ENCODE peak calls at places on chromosomes 11 and 22, in four cellular contexts. One of them, this sample, is unnamed.

GRCh38 chr22:29916007-29916544 is 33.1 kb downstream of the MTMR3 start:
- DNase-seq in choroid plexus epithelial cell: no peak
- DNase-seq in cardiac muscle cell: no peak
- DNase-seq in CD4-positive, alpha-beta T cell: no peak
- DNase-seq in this sample: no peak

GRCh38 chr11:34468209-34468841 is 29.6 kb downstream of the CAT start:
- DNase-seq in choroid plexus epithelial cell: peak
- DNase-seq in cardiac muscle cell: no peak
- DNase-seq in CD4-positive, alpha-beta T cell: peak
- DNase-seq in this sample: no peak

GRCh38 chr11:45087761-45088160 is 58.7 kb upstream of the PRDM11 start:
- DNase-seq in choroid plexus epithelial cell: no peak
- DNase-seq in cardiac muscle cell: no peak
- DNase-seq in CD4-positive, alpha-beta T cell: no peak
- DNase-seq in this sample: no peak

GRCh38 chr11:11691296-11692141 is 69.7 kb upstream of the GALNT18 start:
- DNase-seq in choroid plexus epithelial cell: no peak
- DNase-seq in cardiac muscle cell: no peak
- DNase-seq in CD4-positive, alpha-beta T cell: no peak
- DNase-seq in this sample: no peak

GRCh38 chr22:37244922-37245722 is 1.1 kb upstream of the RAC2 start:
- DNase-seq in choroid plexus epithelial cell: no peak
- DNase-seq in cardiac muscle cell: no peak
- DNase-seq in CD4-positive, alpha-beta T cell: no peak
- DNase-seq in this sample: no peak

GRCh38 chr22:20446383-20446970 is 8.9 kb upstream of the SCARF2 start:
- DNase-seq in choroid plexus epithelial cell: no peak
- DNase-seq in cardiac muscle cell: no peak
- DNase-seq in CD4-positive, alpha-beta T cell: no peak
- DNase-seq in this sample: no peak

GRCh38 chr11:113274708-113275582 is 39.4 kb upstream of the TTC12 start:
- DNase-seq in choroid plexus epithelial cell: peak
- DNase-seq in cardiac muscle cell: peak
- DNase-seq in CD4-positive, alpha-beta T cell: no peak
- DNase-seq in this sample: no peak

GRCh38 chr11:96074551-96075309 is 150.8 kb upstream of the MTMR2 start:
- DNase-seq in choroid plexus epithelial cell: no peak
- DNase-seq in cardiac muscle cell: no peak
- DNase-seq in CD4-positive, alpha-beta T cell: no peak
- DNase-seq in this sample: no peak

GRCh38 chr11:70672991-70673670 is 274.8 kb downstream of the CTTN start:
- DNase-seq in choroid plexus epithelial cell: no peak
- DNase-seq in cardiac muscle cell: no peak
- DNase-seq in CD4-positive, alpha-beta T cell: no peak
- DNase-seq in this sample: no peak

GRCh38 chr22:26414347-26414746 is 14.7 kb upstream of the ASPHD2 start:
- DNase-seq in choroid plexus epithelial cell: no peak
- DNase-seq in cardiac muscle cell: no peak
- DNase-seq in CD4-positive, alpha-beta T cell: no peak
- DNase-seq in this sample: no peak

GRCh38 chr22:41949297-41949965 is 2.5 kb upstream of the CENPM start:
- DNase-seq in choroid plexus epithelial cell: no peak
- DNase-seq in cardiac muscle cell: no peak
- DNase-seq in CD4-positive, alpha-beta T cell: no peak
- DNase-seq in this sample: no peak

GRCh38 chr11:125108469-125108868 is 3.0 kb downstream of the TMEM218 start:
- DNase-seq in choroid plexus epithelial cell: no peak
- DNase-seq in cardiac muscle cell: no peak
- DNase-seq in CD4-positive, alpha-beta T cell: no peak
- DNase-seq in this sample: no peak

GRCh38 chr11:19832166-19832750 is 119.6 kb downstream of the NAV2 start:
- DNase-seq in choroid plexus epithelial cell: no peak
- DNase-seq in cardiac muscle cell: no peak
- DNase-seq in CD4-positive, alpha-beta T cell: no peak
- DNase-seq in this sample: no peak

GRCh38 chr22:20981787-20982562 is at the start of gene LZTR1:
- DNase-seq in choroid plexus epithelial cell: peak
- DNase-seq in cardiac muscle cell: peak
- DNase-seq in CD4-positive, alpha-beta T cell: peak
- DNase-seq in this sample: peak

GRCh38 chr22:25448435-25449051 is 115.9 kb upstream of the GRK3 start:
- DNase-seq in choroid plexus epithelial cell: peak
- DNase-seq in cardiac muscle cell: peak
- DNase-seq in CD4-positive, alpha-beta T cell: no peak
- DNase-seq in this sample: no peak

GRCh38 chr11:116168459-116168787 is 604.4 kb downstream of the BUD13 start:
- DNase-seq in choroid plexus epithelial cell: no peak
- DNase-seq in cardiac muscle cell: no peak
- DNase-seq in CD4-positive, alpha-beta T cell: no peak
- DNase-seq in this sample: no peak

GRCh38 chr22:22788460-22789037 is 99.1 kb upstream of the IGLL5 start:
- DNase-seq in choroid plexus epithelial cell: no peak
- DNase-seq in cardiac muscle cell: no peak
- DNase-seq in CD4-positive, alpha-beta T cell: no peak
- DNase-seq in this sample: no peak
- TF ChIP-seq CTCF in choroid plexus epithelial cell: no peak
- TF ChIP-seq CTCF in cardiac muscle cell: no peak
- TF ChIP-seq CTCF in CD4-positive, alpha-beta T cell: peak
- TF ChIP-seq CTCF in this sample: no peak

GRCh38 chr11:62911137-62912130 is 9.7 kb downstream of the CHRM1 start:
- DNase-seq in choroid plexus epithelial cell: no peak
- DNase-seq in cardiac muscle cell: no peak
- DNase-seq in CD4-positive, alpha-beta T cell: no peak
- DNase-seq in this sample: no peak

GRCh38 chr11:62908468-62909072 is 12.6 kb downstream of the CHRM1 start:
- DNase-seq in choroid plexus epithelial cell: no peak
- DNase-seq in cardiac muscle cell: no peak
- DNase-seq in CD4-positive, alpha-beta T cell: no peak
- DNase-seq in this sample: no peak

GRCh38 chr11:62910141-62910882 is 10.9 kb downstream of the CHRM1 start:
- DNase-seq in choroid plexus epithelial cell: no peak
- DNase-seq in cardiac muscle cell: no peak
- DNase-seq in CD4-positive, alpha-beta T cell: no peak
- DNase-seq in this sample: no peak

GRCh38 chr11:62912268-62912667 is 8.9 kb downstream of the CHRM1 start:
- DNase-seq in choroid plexus epithelial cell: no peak
- DNase-seq in cardiac muscle cell: no peak
- DNase-seq in CD4-positive, alpha-beta T cell: no peak
- DNase-seq in this sample: no peak

GRCh38 chr11:62909107-62909894 is 11.9 kb downstream of the CHRM1 start:
- DNase-seq in choroid plexus epithelial cell: peak
- DNase-seq in cardiac muscle cell: peak
- DNase-seq in CD4-positive, alpha-beta T cell: no peak
- DNase-seq in this sample: no peak
- TF ChIP-seq CTCF in choroid plexus epithelial cell: peak
- TF ChIP-seq CTCF in cardiac muscle cell: peak
- TF ChIP-seq CTCF in CD4-positive, alpha-beta T cell: no peak
- TF ChIP-seq CTCF in this sample: peak

GRCh38 chr22:49213731-49214352 is 613.8 kb downstream of the BRD1 start:
- DNase-seq in choroid plexus epithelial cell: no peak
- DNase-seq in cardiac muscle cell: no peak
- DNase-seq in CD4-positive, alpha-beta T cell: no peak
- DNase-seq in this sample: no peak
- TF ChIP-seq CTCF in choroid plexus epithelial cell: no peak
- TF ChIP-seq CTCF in cardiac muscle cell: no peak
- TF ChIP-seq CTCF in CD4-positive, alpha-beta T cell: no peak
- TF ChIP-seq CTCF in this sample: no peak

GRCh38 chr11:108853864-108854263 is 189.0 kb downstream of the DDX10 start:
- DNase-seq in choroid plexus epithelial cell: peak
- DNase-seq in cardiac muscle cell: peak
- DNase-seq in CD4-positive, alpha-beta T cell: no peak
- DNase-seq in this sample: no peak

GRCh38 chr11:108854366-108854765 is 189.5 kb downstream of the DDX10 start:
- DNase-seq in choroid plexus epithelial cell: peak
- DNase-seq in cardiac muscle cell: no peak
- DNase-seq in CD4-positive, alpha-beta T cell: no peak
- DNase-seq in this sample: no peak

GRCh38 chr11:108859510-108859909 is 194.6 kb downstream of the DDX10 start:
- DNase-seq in choroid plexus epithelial cell: no peak
- DNase-seq in cardiac muscle cell: no peak
- DNase-seq in CD4-positive, alpha-beta T cell: no peak
- DNase-seq in this sample: no peak

GRCh38 chr11:108858624-108859023 is 193.8 kb downstream of the DDX10 start:
- DNase-seq in choroid plexus epithelial cell: no peak
- DNase-seq in cardiac muscle cell: no peak
- DNase-seq in CD4-positive, alpha-beta T cell: no peak
- DNase-seq in this sample: no peak

DNA sequence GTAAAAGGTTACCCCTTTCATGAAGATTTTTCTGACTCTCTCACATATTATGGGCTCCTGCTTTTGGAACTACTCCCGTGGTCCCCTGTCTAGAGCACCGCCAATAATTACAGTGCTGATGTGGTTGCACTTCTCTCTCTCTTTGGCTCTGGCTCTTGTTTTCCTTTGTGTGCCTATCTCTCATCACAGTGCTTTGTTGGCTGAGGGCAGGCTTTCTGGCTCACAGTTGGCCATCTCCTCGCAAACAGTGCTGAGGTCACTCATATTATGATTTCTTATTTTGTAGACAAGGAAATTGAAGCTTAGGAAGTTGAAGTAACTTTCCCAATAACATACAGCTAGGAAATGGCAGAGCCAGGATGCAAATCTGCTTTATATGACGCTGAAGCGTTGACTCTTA is 192.5 kb downstream of the DDX10 start:
- DNase-seq in choroid plexus epithelial cell: no peak
- DNase-seq in cardiac muscle cell: no peak
- DNase-seq in CD4-positive, alpha-beta T cell: no peak
- DNase-seq in this sample: no peak
- TF ChIP-seq CTCF in choroid plexus epithelial cell: no peak
- TF ChIP-seq CTCF in cardiac muscle cell: no peak
- TF ChIP-seq CTCF in CD4-positive, alpha-beta T cell: no peak
- TF ChIP-seq CTCF in this sample: no peak

This sample was measured in omental fat pad.